ENCODE peak calls at places on chromosomes 1 and 21, in five cellular contexts. U is hepatocyte; A is CD8-positive, alpha-beta T cell; S is transverse colon; J is CD4-positive, alpha-beta T cell. Z is an unnamed sample.

GRCh38 chr21:31848339-31848985 is 24.4 kb upstream of the HUNK start:
- DNase-seq in A (no peak), S (no peak), U (no peak), J (no peak), Z (no peak)

GRCh38 chr21:33817663-33818433 is 97.8 kb downstream of the ATP5PO start:
- DNase-seq in S (no peak), J (no peak), U (no peak), A (no peak), Z (no peak)

GRCh38 chr21:37936010-37936785 is 19.9 kb upstream of the KCNJ6 start:
- DNase-seq in S (no peak), A (no peak), J (no peak), U (no peak), Z (no peak)

GRCh38 chr1:20250346-20250989 is 40.2 kb upstream of the VWA5B1 start:
- DNase-seq in J (no peak), U (peak; percentile 88), A (no peak), S (peak; percentile 89), Z (no peak)

GRCh38 chr1:156936721-156937220 is 16.3 kb downstream of the LRRC71 start:
- DNase-seq in U (no peak), A (no peak), J (no peak), S (no peak), Z (no peak)

GRCh38 chr1:165898837-165899236 is 71.4 kb downstream of the UCK2 start:
- DNase-seq in S (no peak), J (no peak), U (peak; percentile 53), A (no peak), Z (peak; percentile 87)

GRCh38 chr1:43861337-43861736 is 72.3 kb upstream of the ARTN start:
- DNase-seq in S (no peak), J (no peak), A (no peak), U (no peak), Z (peak; percentile 65)

GRCh38 chr1:17301767-17302166 is 6.2 kb upstream of the PADI4 start:
- DNase-seq in S (no peak), U (no peak), A (no peak), J (no peak), Z (no peak)

GRCh38 chr1:24946861-24947658 is 17.0 kb upstream of the RUNX3 start:
- DNase-seq in A (no peak), S (no peak), U (no peak), J (no peak), Z (no peak)

GRCh38 chr1:16164821-16165364 is 9.0 kb upstream of the EPHA2 start:
- DNase-seq in A (no peak), U (no peak), S (no peak), J (no peak), Z (no peak)

GRCh38 chr1:241507189-241507820 is 12.2 kb downstream of the FH start:
- DNase-seq in J (no peak), U (no peak), A (no peak), S (no peak), Z (no peak)

GRCh38 chr1:116166655-116167054 is 55.5 kb downstream of the MAB21L3 start:
- DNase-seq in S (no peak), U (peak; percentile 1), A (no peak), J (no peak), Z (no peak)

GRCh38 chr1:230825061-230825803 is 43.1 kb downstream of the C1orf198 start:
- DNase-seq in J (no peak), S (no peak), A (no peak), U (peak; percentile 73), Z (peak; percentile 63)

GRCh38 chr21:37006521-37007291 is at the start of gene RIPPLY3:
- DNase-seq in A (no peak), S (no peak), U (peak; percentile 50), J (no peak), Z (no peak)

GRCh38 chr1:98342556-98342955 is 319.0 kb upstream of the SNX7 start:
- DNase-seq in A (no peak), J (no peak), U (no peak), S (no peak), Z (no peak)

GRCh38 chr1:215600258-215600792 is 33.2 kb downstream of the KCTD3 start:
- DNase-seq in S (no peak), J (no peak), A (no peak), U (no peak), Z (no peak)

GRCh38 chr1:212920895-212921294 is 29.4 kb upstream of the VASH2 start:
- DNase-seq in J (no peak), S (no peak), U (no peak), A (no peak), Z (no peak)

GRCh38 chr1:154256666-154257065 is 15.8 kb upstream of the HAX1 start:
- DNase-seq in J (no peak), A (no peak), S (no peak), U (no peak), Z (no peak)

GRCh38 chr1:36721261-36721660 is 238.5 kb upstream of the CSF3R start:
- DNase-seq in J (no peak), S (no peak), A (no peak), U (no peak), Z (no peak)

GRCh38 chr1:18409609-18410237 is 71.0 kb upstream of the KLHDC7A start:
- DNase-seq in S (no peak), J (no peak), U (no peak), A (no peak), Z (no peak)

GRCh38 chr1:198901280-198901679 is 262.4 kb downstream of the PTPRC start:
- DNase-seq in A (no peak), S (no peak), U (no peak), J (no peak), Z (no peak)
- H3K27ac ChIP-seq in A (no peak overlapping the region), S (no peak overlapping the region), U (no peak overlapping the region), J (no peak overlapping the region), Z (no peak overlapping the region)

DNA sequence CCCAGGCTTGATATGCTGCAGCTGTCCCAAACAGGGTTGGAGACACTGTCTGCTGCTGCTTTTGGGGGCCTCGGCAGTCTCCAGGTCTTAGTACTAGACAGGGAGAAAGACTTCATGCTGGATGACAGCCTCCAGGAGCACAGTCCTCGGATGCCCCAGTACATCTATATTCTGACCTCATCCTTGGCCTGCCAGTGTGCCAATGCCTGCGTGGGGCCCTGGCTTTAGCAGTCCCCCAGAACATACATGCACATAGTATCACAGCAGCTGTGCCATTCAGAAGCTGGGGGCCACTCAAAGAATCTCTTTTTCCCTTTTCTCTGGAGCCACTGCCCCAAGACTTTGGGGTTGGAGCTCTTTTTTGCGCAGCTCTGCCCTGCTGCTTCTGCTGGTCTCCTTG is 4.4 kb upstream of the ZSCAN20 start:
- DNase-seq in A (no peak), U (no peak), S (no peak), J (no peak), Z (no peak)
- H3K27ac ChIP-seq in A (no peak overlapping the region), U (no peak overlapping the region), S (no peak overlapping the region), J (no peak overlapping the region), Z (no peak overlapping the region)

DNA sequence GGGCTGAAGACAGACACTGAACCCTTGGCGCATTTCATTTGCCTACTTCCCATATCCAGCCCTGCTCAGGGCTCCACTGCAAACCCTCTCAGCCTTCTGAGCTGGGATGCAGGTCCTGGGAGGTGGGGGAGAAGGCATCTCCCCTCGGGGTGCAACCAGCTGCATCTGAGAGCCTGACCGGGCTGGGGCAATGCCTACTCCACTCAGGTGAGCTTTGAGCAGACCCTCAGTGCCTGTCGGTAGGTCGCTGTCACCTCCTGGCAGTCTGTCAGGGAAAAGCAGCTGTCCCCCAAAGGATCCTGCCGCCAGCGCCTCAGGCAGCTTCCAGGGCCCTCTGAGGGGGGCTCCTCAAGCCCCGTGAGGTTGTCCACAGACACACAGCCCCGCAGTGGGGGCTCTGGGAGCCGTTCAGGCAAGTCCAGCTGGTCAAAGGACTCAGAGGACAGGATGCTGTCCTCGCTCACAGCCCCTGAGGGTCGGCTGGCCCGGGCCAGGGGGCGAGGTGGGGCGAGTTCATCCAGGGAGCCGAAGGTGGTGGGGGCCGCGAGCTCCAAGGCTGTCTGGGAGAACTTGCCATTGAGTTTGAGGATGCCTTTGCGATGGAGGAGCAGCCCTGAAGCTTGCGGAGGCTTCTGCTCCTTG is 18.2 kb downstream of the NUAK2 start:
- DNase-seq in S (no peak), U (no peak), J (no peak), A (no peak), Z (no peak)
- H3K27ac ChIP-seq in S (no peak overlapping the region), U (peak overlapping the region; percentile 97), J (no peak overlapping the region), A (no peak overlapping the region), Z (peak overlapping the region; percentile 85)

DNA sequence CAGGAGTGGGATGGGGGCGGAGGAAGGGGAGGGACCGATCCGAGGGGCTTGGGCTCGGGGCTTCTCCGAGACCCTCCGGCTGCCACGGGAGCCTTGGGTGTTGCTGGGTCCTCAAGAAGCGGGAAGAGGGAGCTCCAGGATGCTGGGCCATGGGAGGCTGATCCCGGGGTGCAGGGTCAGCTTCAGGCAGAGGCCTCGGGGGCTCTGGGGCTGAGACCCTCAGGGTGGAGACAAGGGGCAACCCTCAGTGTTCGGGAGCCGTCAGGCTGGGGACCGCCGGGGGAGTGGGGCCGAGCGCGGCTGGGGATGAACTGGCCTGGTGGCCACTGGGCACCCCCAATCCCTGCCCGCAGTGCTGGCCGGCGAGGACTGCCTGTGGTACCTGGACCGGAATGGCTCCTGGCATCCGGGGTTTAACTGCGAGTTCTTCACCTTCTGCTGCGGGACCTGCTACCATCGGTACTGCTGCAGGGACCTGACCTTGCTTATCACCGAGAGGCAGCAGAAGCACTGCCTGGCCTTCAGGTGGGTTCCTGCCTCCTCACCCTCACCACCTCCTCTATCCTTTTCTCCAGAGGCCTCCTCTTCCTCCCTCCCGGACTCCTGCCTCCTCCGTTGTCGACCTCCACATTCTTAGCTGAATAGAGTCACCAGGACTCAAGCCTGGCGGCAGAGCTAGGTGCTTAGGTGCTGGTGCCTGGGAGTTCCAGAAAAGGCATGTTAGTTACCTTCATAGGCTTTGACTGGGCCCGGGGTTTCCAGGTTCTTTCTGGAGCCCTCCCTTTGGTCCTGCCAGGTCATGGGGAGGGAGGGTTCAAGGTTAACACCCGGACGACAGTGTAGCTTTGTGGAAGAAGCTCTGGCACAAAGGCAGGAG is 632 bp downstream of the SHISA4 start:
- DNase-seq in J (no peak), A (no peak), S (no peak), U (no peak), Z (no peak)
- H3K27ac ChIP-seq in J (no peak overlapping the region), A (no peak overlapping the region), S (peak overlapping the region; percentile 73), U (no peak overlapping the region), Z (no peak overlapping the region)

GRCh38 chr1:79811173-79811572 is 804.6 kb upstream of the ADGRL4 start:
- DNase-seq in A (no peak), J (no peak), S (no peak), U (no peak), Z (peak; percentile 20)
- H3K27ac ChIP-seq in A (no peak overlapping the region), J (no peak overlapping the region), S (no peak overlapping the region), U (no peak overlapping the region), Z (no peak overlapping the region)